ENCODE peak calls at places on chromosomes 3 and 15, in seven cellular contexts. W is NCI-H524; R is caudate nucleus; F is activated effector memory CD4-positive, alpha-beta T cell treated with Interleukin-2 at 50 U/mL for 16 hours; N is activated CD8-positive, alpha-beta memory T cell treated with anti-CD3 and anti-CD28 coated beads for 24 hours; T is fibroblast of lung; J is GM19239. Y is an unnamed sample.

GRCh38 chr15:25536801-25537310 is 98.0 kb upstream of the UBE3A start:
- DNase-seq in F (no peak), T (no peak), N (no peak), W (no peak), R (no peak), J (no peak), Y (no peak)

GRCh38 chr15:73225358-73226015 is 143.3 kb downstream of the HCN4 start:
- DNase-seq in J (no peak), R (no peak), F (peak), W (no peak), T (no peak), N (peak), Y (no peak)

GRCh38 chr3:141255864-141256263 is 24.2 kb downstream of the PXYLP1 start:
- DNase-seq in J (no peak), R (no peak), F (no peak), W (no peak), N (no peak), T (no peak), Y (peak)

GRCh38 chr3:102163039-102163817 is 271.6 kb upstream of the ZPLD1 start:
- DNase-seq in T (peak), W (no peak), F (no peak), J (no peak), N (no peak), R (no peak), Y (peak)

GRCh38 chr3:64316971-64317370 is 91.7 kb upstream of the PRICKLE2 start:
- DNase-seq in F (no peak), N (no peak), J (no peak), W (no peak), T (peak), R (no peak), Y (peak)

GRCh38 chr3:123546133-123546755 is 38.6 kb downstream of the HACD2 start:
- DNase-seq in N (no peak), W (no peak), F (no peak), T (peak), J (no peak), R (no peak), Y (peak)

GRCh38 chr15:98648654-98649537 is 557 bp downstream of the IGF1R start:
- DNase-seq in F (no peak), N (peak), T (peak), W (no peak), R (peak), J (peak), Y (peak)

GRCh38 chr15:67127925-67128324 is 62.5 kb downstream of the SMAD3 start:
- DNase-seq in W (no peak), N (no peak), F (no peak), T (peak), R (no peak), J (no peak), Y (peak)

GRCh38 chr3:189530822-189531221 is 100.4 kb upstream of the TP63 start:
- DNase-seq in W (no peak), R (no peak), T (peak), J (no peak), N (no peak), F (no peak), Y (no peak)

GRCh38 chr15:69758810-69759410 is 306.3 kb downstream of the RPLP1 start:
- DNase-seq in W (no peak), T (peak), J (peak), N (peak), F (peak), R (no peak), Y (peak)

GRCh38 chr15:74199293-74199645 is 3.3 kb downstream of the STRA6 start:
- DNase-seq in R (no peak), T (no peak), N (no peak), F (no peak), W (no peak), J (no peak), Y (no peak)

GRCh38 chr3:170470063-170471006 is 51.7 kb downstream of the CLDN11 start:
- DNase-seq in F (no peak), N (no peak), R (peak), W (peak), J (no peak), T (peak), Y (peak)

GRCh38 chr15:89781055-89781454 is 4.9 kb downstream of the MESP2 start:
- DNase-seq in T (no peak), J (no peak), N (no peak), R (no peak), F (no peak), W (no peak), Y (no peak)

GRCh38 chr15:66912441-66912840 is 153.0 kb upstream of the SMAD3 start:
- DNase-seq in N (no peak), T (no peak), W (no peak), F (no peak), J (no peak), R (no peak), Y (no peak)

GRCh38 chr15:38992541-38993334 is 428.1 kb upstream of the RASGRP1 start:
- DNase-seq in R (no peak), F (no peak), J (no peak), N (no peak), W (no peak), T (no peak), Y (no peak)

GRCh38 chr3:113018461-113019181 is 27.8 kb downstream of the GTPBP8 start:
- DNase-seq in J (no peak), R (peak), F (no peak), T (peak), N (no peak), W (no peak), Y (peak)

GRCh38 chr3:17243616-17244015 is 358.9 kb downstream of the PLCL2 start:
- DNase-seq in J (no peak), N (no peak), T (no peak), F (no peak), W (no peak), R (no peak), Y (peak)

GRCh38 chr3:32892625-32893598 is 58.5 kb upstream of the CCR4 start:
- DNase-seq in F (no peak), T (no peak), R (no peak), N (no peak), W (no peak), J (no peak), Y (no peak)

GRCh38 chr3:82509951-82510603 is 748.6 kb upstream of the GBE1 start:
- DNase-seq in R (no peak), J (no peak), N (no peak), T (peak), F (no peak), W (no peak), Y (no peak)

GRCh38 chr3:124621498-124621897 is 108.8 kb upstream of the UMPS start:
- DNase-seq in N (no peak), J (no peak), F (no peak), R (no peak), W (no peak), T (peak), Y (no peak)

GRCh38 chr3:27590437-27591320 is 106.5 kb upstream of the SLC4A7 start:
- DNase-seq in W (no peak), R (no peak), F (no peak), J (no peak), T (peak), N (no peak), Y (peak)

GRCh38 chr15:43511012-43511885 is 6.2 kb upstream of the MAP1A start:
- DNase-seq in W (no peak), R (peak), F (no peak), T (no peak), N (no peak), J (no peak), Y (no peak)

GRCh38 chr3:114389156-114389555 is 95.3 kb downstream of the TIGIT start:
- DNase-seq in J (no peak), N (no peak), R (no peak), F (peak), T (no peak), W (no peak), Y (no peak)

GRCh38 chr15:91113036-91113435 is 13.0 kb downstream of the SV2B start:
- DNase-seq in J (no peak), W (peak), F (no peak), T (no peak), N (no peak), R (no peak), Y (no peak)

GRCh38 chr3:143157957-143158548 is 38.5 kb downstream of the CHST2 start:
- DNase-seq in J (no peak), F (no peak), W (no peak), N (no peak), R (no peak), T (peak), Y (no peak)

GRCh38 chr3:117665311-117665710 is 955.7 kb downstream of the TUSC7 start:
- DNase-seq in T (no peak), W (no peak), R (no peak), J (no peak), N (no peak), F (no peak), Y (no peak)